ENCODE peak calls at places on chromosomes 7 and 10, in ten cellular contexts. B, D, S, M, L, R, A, F, X and G are unnamed samples.

GRCh38 chr7:105677395-105677701 is 96.1 kb upstream of the EFCAB10 start:
- DNase-seq in B (no peak), D (no peak), S (no peak), M (no peak), L (no peak), R (no peak), A (no peak), F (no peak), X (no peak), G (no peak)

GRCh38 chr7:141198191-141198958 is 124.5 kb downstream of the TMEM178B start:
- DNase-seq in B (no peak), D (no peak), S (no peak), M (peak), L (no peak), R (no peak), A (no peak), F (no peak), X (no peak), G (no peak)

GRCh38 chr10:34449836-34450235 is 365.3 kb downstream of the PARD3 start:
- DNase-seq in B (no peak), D (peak), S (no peak), M (no peak), L (no peak), R (no peak), A (no peak), F (no peak), X (no peak), G (no peak)

GRCh38 chr7:140022582-140023211 is 40.1 kb downstream of the PARP12 start:
- DNase-seq in B (no peak), D (peak), S (no peak), M (no peak), L (no peak), R (no peak), A (no peak), F (no peak), X (no peak), G (no peak)

GRCh38 chr10:70729763-70730357 is 55.3 kb downstream of the TBATA start:
- DNase-seq in B (no peak), D (no peak), S (no peak), M (no peak), L (no peak), R (peak), A (no peak), F (no peak), X (no peak), G (no peak)

GRCh38 chr10:90788987-90789386 is 68.9 kb downstream of the HTR7 start:
- DNase-seq in B (no peak), D (no peak), S (no peak), M (no peak), L (no peak), R (no peak), A (no peak), F (no peak), X (no peak), G (no peak)

GRCh38 chr7:117381357-117381756 is 45.9 kb downstream of the ASZ1 start:
- DNase-seq in B (no peak), D (no peak), S (no peak), M (no peak), L (no peak), R (no peak), A (no peak), F (no peak), X (no peak), G (no peak)

GRCh38 chr10:133528296-133528844 is 1.2 kb downstream of the CYP2E1 start:
- DNase-seq in B (no peak), D (no peak), S (no peak), M (no peak), L (no peak), R (no peak), A (no peak), F (no peak), X (no peak), G (no peak)

GRCh38 chr10:86203162-86203905 is 163.3 kb downstream of the GRID1 start:
- DNase-seq in B (peak), D (no peak), S (no peak), M (no peak), L (peak), R (peak), A (no peak), F (no peak), X (peak), G (no peak)